ENCODE peak calls at places on chromosomes 2 and 18, in four cellular contexts. P is IMR-90, M is K562, F is GM12878. L is an unnamed sample.

GRCh38 chr18:59084286-59084779 is 55.4 kb upstream of the SEC11C start:
- DNase-seq in M (peak), F (no peak), P (peak), L (peak)

GRCh38 chr2:26764078-26764887 is at the start of gene SLC35F6:
- DNase-seq in F (no peak), P (peak), M (peak), L (peak)

GRCh38 chr2:241072553-241073165 is 29.4 kb downstream of the MTERF4 start:
- DNase-seq in P (no peak), M (no peak), F (no peak), L (no peak)

GRCh38 chr2:40127890-40128548 is 323.9 kb downstream of the SLC8A1 start:
- DNase-seq in M (no peak), F (no peak), P (peak), L (no peak)

GRCh38 chr2:16773080-16773713 is 107.6 kb upstream of the CYRIA start:
- DNase-seq in M (peak), F (no peak), P (peak), L (peak)

GRCh38 chr2:207337234-207338219 is 171.8 kb upstream of the KLF7 start:
- DNase-seq in M (peak), P (peak), F (no peak), L (no peak)

GRCh38 chr18:183769-184168 is 25.4 kb downstream of the USP14 start:
- DNase-seq in P (no peak), F (no peak), M (peak), L (peak)

GRCh38 chr18:55790296-55790695 is 202.3 kb upstream of the TCF4 start:
- DNase-seq in P (peak), M (no peak), F (no peak), L (no peak)

DNA sequence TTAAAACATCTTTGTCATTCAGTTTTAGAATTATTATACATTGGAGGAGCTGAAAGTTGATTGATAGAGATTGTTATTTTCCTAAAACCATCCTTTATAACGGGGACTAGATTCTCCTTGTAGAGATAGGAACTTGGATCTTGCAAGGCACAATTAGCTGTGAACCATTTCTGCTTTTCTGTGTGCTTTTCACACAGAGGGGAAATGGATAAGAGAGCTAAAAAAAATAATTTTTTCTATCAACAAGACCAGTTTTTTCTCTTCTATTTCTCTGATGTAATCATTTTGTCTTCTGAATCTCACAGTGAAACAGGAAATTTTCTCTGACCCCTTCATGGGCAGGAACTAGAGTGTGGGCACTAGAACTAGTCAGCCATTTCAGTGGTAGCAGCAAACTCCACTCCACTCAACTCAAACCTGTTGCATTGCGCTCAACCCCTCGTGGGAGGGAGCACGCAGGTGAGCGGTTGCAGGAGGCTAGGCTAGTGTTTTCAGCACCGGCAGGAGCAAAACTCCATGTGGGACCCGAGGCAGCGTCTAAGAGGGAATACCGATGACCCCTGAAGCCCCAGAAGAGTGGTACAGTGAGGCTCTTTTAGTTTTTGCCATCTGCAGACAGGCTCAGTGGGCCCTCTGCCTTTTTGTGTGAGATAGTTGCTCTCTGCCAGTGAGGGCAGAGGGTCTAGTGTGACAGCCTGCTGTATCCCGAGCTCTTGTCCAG is 24.0 kb upstream of the SLC39A10 start:
- DNase-seq in M (no peak), P (no peak), F (no peak), L (no peak)
- H2AFZ ChIP-seq in M (peak), P (peak), F (no peak), L (no peak)

GRCh38 chr2:8681786-8682692 is at the start of gene ID2:
- DNase-seq in F (peak), P (peak), M (peak), L (peak)

GRCh38 chr2:8679567-8679826 is 2.4 kb upstream of the ID2 start:
- DNase-seq in F (no peak), M (no peak), P (no peak), L (no peak)

GRCh38 chr2:8679827-8680731 is 1.8 kb upstream of the ID2 start:
- DNase-seq in M (no peak), P (peak), F (no peak), L (peak)

GRCh38 chr2:8682719-8683667 is 1.1 kb downstream of the ID2 start:
- DNase-seq in M (no peak), F (no peak), P (peak), L (peak)

GRCh38 chr2:8680931-8681760 is 710 bp upstream of the ID2 start:
- DNase-seq in P (peak), M (peak), F (peak), L (peak)
- TF ChIP-seq RCOR1 in P (no peak), M (peak), F (no peak), L (no peak)

GRCh38 chr2:201931955-201932354 is 101.7 kb upstream of the FZD7 start:
- DNase-seq in F (no peak), M (no peak), P (peak), L (no peak)
- H2AFZ ChIP-seq in F (no peak), M (no peak), P (no peak), L (no peak)

GRCh38 chr18:8116346-8117007 is 492.8 kb upstream of the RAB12 start:
- DNase-seq in F (no peak), P (peak), M (peak), L (no peak)
- TF ChIP-seq RCOR1 in F (no peak), P (no peak), M (no peak), L (no peak)

GRCh38 chr2:217654173-217654572 is 348.6 kb downstream of the TNS1 start:
- DNase-seq in M (no peak), F (no peak), P (no peak), L (no peak)
- H2AFZ ChIP-seq in M (no peak), F (no peak), P (no peak), L (no peak)

DNA sequence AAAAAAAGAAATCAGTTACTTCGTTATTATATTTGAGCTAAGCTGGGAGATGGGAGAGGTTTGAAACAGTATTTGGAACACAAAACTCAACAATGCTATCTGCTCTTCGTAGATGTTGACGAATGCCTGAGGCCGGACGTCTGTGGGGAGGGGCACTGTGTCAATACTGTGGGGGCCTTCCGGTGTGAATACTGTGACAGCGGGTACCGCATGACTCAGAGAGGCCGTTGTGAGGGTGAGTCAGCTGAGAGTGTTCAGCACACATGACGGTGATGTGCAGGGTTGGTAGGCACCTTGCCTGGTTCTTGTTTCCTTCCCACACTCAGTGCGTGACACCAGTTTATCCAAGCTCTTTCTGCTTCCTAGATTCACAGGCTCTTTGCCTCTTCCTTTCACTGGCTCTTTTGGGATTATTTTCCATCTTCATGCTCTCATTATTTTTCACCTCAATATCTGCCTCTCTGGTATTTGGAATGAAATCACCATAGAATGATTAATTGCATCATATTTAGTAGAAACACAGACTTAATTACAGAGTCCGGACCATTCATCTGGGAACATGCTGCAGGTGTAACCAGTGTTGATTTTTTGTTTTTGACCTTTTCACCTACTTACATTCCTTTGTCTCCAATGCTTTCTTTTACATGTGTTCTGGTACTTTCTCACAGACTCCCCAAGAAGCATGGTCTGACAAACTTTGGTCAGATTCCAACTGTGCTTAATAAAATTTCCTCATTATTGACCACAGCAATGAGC is 200.6 kb upstream of the RASGRP3 start:
- DNase-seq in M (peak), F (no peak), P (peak), L (peak)
- TF ChIP-seq RCOR1 in M (no peak), F (no peak), P (peak), L (no peak)

GRCh38 chr18:45619062-45619825 is 4.0 kb downstream of the SLC14A2 start:
- DNase-seq in M (no peak), F (no peak), P (no peak), L (no peak)

GRCh38 chr18:45625596-45625995 is 10.3 kb downstream of the SLC14A2 start:
- DNase-seq in M (no peak), P (no peak), F (no peak), L (no peak)

GRCh38 chr18:45619826-45620201 is 4.5 kb downstream of the SLC14A2 start:
- DNase-seq in F (no peak), M (no peak), P (no peak), L (no peak)

GRCh38 chr18:45617284-45617683 is 2.0 kb downstream of the SLC14A2 start:
- DNase-seq in P (peak), M (no peak), F (no peak), L (peak)

GRCh38 chr18:45621068-45621511 is 5.8 kb downstream of the SLC14A2 start:
- DNase-seq in F (no peak), M (peak), P (peak), L (peak)
- H2AFZ ChIP-seq in F (no peak), M (no peak), P (no peak), L (no peak)

GRCh38 chr2:32863326-32863725 is 83.4 kb upstream of the LTBP1 start:
- DNase-seq in M (no peak), F (no peak), P (no peak), L (no peak)

GRCh38 chr2:32864337-32864736 is 82.4 kb upstream of the LTBP1 start:
- DNase-seq in M (no peak), P (peak), F (no peak), L (no peak)

GRCh38 chr2:32864761-32865160 is 82.0 kb upstream of the LTBP1 start:
- DNase-seq in F (no peak), M (no peak), P (peak), L (no peak)

GRCh38 chr2:32863803-32864202 is 83.0 kb upstream of the LTBP1 start:
- DNase-seq in F (no peak), P (peak), M (no peak), L (no peak)

DNA sequence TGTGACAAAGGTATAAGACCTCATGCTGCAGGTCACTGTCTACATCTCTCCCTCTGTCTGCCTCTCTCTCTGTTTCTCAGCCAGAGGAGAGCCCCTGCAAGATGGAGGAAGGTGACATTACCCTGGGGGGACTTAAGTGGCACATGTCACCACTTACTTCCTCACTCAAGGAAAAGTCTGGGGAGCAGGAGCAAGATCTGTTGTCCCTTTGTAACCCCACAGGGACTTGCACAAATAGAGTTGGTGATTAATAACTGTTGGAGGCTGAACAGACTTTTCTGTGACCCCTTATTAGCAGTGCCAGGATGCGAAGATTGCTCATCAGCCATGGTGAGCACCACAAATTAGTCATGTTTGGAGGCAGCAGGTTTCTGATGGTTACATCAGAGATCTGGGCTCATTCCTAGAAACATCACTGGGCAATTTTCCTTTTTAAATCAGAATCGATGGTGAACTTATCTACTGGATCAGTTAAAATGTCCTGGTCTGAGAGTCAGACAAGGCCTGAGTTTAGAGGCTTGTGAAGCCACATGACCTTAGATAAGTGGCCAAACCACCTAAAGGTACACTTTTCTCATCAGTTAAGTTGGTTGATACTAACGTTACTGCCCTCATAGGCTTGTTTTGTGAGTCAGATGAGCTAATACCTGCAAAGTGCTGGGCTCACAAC is 81.2 kb upstream of the LTBP1 start:
- DNase-seq in M (no peak), P (peak), F (no peak), L (no peak)
- TF ChIP-seq RCOR1 in M (no peak), P (no peak), F (no peak), L (no peak)